ENCODE peak calls at places on chromosomes 3 and 15, in nine cellular contexts. S is BE2C, B is IMR-90, H is neural progenitor cell, G is foreskin fibroblast, O is pancreas, Y is endodermal cell, E is upper lobe of right lung, P is AG09309. V is an unnamed sample.

GRCh38 chr15:74535388-74536084 is 5.5 kb upstream of the ARID3B start:
- DNase-seq in S (no peak), B (peak), H (no peak), G (peak), O (no peak), Y (no peak), E (no peak), P (no peak), V (no peak)

GRCh38 chr3:152539191-152539764 is 270.5 kb downstream of the MBNL1 start:
- DNase-seq in S (no peak), B (no peak), H (no peak), G (no peak), O (no peak), Y (peak), E (no peak), P (no peak), V (no peak)

GRCh38 chr3:11835028-11835639 is 11.6 kb downstream of the TAMM41 start:
- DNase-seq in S (no peak), B (peak), H (peak), G (peak), O (no peak), Y (no peak), E (no peak), P (no peak), V (no peak)

GRCh38 chr15:101522091-101522490 is 32.6 kb upstream of the PCSK6 start:
- DNase-seq in S (no peak), B (no peak), H (no peak), G (no peak), O (no peak), Y (peak), E (no peak), P (no peak), V (no peak)

GRCh38 chr3:119380697-119381096 is 82.7 kb downstream of the TMEM39A start:
- DNase-seq in S (peak), B (peak), H (no peak), G (peak), O (peak), Y (no peak), E (no peak), P (no peak), V (no peak)

GRCh38 chr3:197807969-197808587 is 17.0 kb downstream of the LRCH3 start:
- DNase-seq in S (no peak), B (peak), H (no peak), G (peak), O (no peak), Y (no peak), E (no peak), P (no peak), V (no peak)

GRCh38 chr3:13008114-13008995 is 64.9 kb downstream of the IQSEC1 start:
- DNase-seq in S (no peak), B (no peak), H (no peak), G (no peak), O (no peak), Y (no peak), E (no peak), P (no peak), V (no peak)

GRCh38 chr15:31270767-31271166 is 55.9 kb upstream of the KLF13 start:
- DNase-seq in S (peak), B (no peak), H (peak), G (no peak), O (peak), Y (peak), E (no peak), P (no peak), V (no peak)

GRCh38 chr3:6282920-6283319 is 578.0 kb upstream of the GRM7 start:
- DNase-seq in S (no peak), B (no peak), H (no peak), G (no peak), O (no peak), Y (no peak), E (no peak), P (no peak), V (no peak)

DNA sequence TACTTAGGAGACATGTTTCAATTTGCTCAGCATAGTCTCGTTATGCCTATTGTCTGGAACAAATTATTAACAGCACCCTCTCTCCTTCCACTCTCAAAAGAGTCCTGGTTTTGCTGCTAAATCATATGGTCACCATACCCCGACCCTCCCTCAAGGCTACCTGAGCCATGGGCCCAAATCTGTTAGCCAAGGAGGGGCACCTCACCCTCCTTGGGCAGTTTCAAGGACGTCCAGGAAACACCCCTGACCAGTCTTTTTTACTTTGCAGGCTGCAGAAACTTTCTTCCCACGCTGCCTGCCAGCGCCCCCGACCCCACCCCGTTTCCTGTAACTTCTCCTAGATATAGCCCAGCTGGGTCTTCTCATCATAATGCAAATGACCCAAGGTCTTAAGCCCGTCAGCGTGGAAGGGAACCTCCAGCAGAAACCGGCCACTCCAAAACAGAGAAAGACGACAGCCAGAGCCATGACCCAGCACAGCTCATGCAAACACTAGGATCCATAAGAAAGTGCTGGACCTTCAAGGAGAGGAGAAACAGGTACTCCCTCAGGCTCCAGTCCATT is 62.3 kb downstream of the ADCY5 start:
- DNase-seq in S (no peak), B (peak), H (no peak), G (no peak), O (no peak), Y (peak), E (no peak), P (no peak), V (no peak)
- TF ChIP-seq CTCF in S (no peak), B (no peak), H (no peak), G (no peak), O (no peak), Y (no peak), E (no peak), P (no peak), V (no peak)

DNA sequence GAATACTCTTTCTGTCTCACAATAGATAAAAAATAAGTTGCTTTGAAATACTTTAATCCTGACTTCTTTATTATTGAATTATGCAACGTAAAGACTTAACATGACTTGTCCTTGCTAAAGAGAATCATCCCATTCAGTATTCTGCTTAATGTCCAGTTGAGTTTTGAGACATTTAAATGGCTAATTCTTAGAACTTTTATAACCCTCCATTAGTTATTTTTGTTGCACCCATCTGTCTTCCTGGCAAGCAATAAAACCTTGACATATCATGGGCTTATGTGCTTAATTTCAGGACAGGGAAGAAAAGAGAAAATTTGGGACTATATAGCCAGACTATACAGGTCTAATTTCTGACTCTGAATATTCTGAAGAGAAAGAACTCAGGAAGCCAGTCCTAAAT is 3.1 kb downstream of the SEC62 start:
- DNase-seq in S (no peak), B (no peak), H (no peak), G (no peak), O (no peak), Y (no peak), E (no peak), P (no peak), V (no peak)
- H3K4me3 ChIP-seq in S (no peak), B (no peak), H (no peak), G (no peak), O (no peak), Y (peak), E (no peak), P (no peak), V (no peak)

DNA sequence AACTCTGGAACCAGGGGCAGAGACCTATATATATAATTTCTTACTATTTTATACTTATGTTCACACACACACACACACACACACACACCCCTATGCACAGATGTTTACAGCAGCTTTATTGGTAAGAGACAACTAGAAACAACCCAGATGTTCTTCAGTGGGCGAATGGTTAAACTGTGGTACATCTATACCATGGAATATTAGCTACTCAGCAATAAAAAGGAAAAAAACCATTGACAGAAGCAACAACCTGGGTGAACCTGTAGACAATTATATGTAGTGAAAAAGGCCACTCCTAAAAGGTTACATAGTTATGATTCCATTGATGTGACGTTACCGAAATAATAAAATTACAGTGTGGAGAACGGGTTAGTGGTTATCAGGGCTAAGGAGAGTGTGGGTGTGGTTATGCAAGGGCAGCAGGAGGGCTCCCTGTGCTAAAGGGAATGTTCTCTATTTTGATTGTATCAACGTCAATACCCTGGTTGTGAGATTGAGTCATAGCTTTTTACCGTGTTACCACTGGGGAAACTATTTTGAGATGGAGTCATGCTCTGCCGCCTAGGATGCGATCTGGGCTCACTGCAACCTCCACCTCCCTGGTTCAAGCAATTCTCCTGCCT is 85.5 kb downstream of the FLNB start:
- DNase-seq in S (no peak), B (peak), H (no peak), G (peak), O (no peak), Y (no peak), E (no peak), P (no peak), V (no peak)
- TF ChIP-seq CTCF in S (no peak), B (no peak), H (no peak), G (no peak), O (no peak), Y (no peak), E (no peak), P (no peak), V (no peak)

DNA sequence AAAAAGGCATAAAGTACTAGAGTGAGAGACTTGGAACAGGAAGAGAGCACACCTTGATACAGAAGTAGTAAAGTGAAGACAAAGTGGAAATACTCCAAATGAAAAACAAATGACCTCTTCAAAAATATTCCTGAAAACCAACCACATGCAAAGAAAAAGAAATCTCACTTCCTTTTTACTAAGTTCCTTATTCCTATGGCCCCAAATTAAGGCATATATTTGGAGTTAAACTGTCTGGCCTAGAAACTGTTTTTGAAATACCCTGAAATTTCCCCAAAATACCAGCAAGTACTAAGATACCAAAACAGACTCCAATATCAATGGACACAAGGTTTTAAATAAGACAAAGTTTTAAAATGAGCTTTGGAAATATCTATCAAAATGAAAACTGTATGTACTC is 58.2 kb downstream of the ZNF148 start:
- DNase-seq in S (no peak), B (no peak), H (no peak), G (no peak), O (no peak), Y (no peak), E (no peak), P (no peak), V (no peak)
- H3K4me3 ChIP-seq in S (no peak), B (no peak), H (no peak), G (no peak), O (no peak), Y (no peak), E (no peak), P (no peak), V (no peak)